ENCODE peak calls at places on chromosomes 2 and 18, in nine cellular contexts. O, U, N, X, Y, A, I, R and T are unnamed samples.

GRCh38 chr2:216350214-216350789 is 22.0 kb downstream of the MARCHF4 start:
- DNase-seq in O (no peak), U (no peak), N (no peak), X (no peak), Y (peak), A (no peak), I (no peak), R (peak), T (no peak)

GRCh38 chr2:68352651-68353386 is 12.3 kb upstream of the PLEK start:
- DNase-seq in O (no peak), U (no peak), N (no peak), X (no peak), Y (no peak), A (no peak), I (no peak), R (no peak), T (no peak)

GRCh38 chr18:13137939-13138821 is 80.4 kb upstream of the LDLRAD4 start:
- DNase-seq in O (peak), U (peak), N (no peak), X (peak), Y (peak), A (no peak), I (peak), R (peak), T (peak)

GRCh38 chr2:8134105-8134903 is 547.6 kb upstream of the ID2 start:
- DNase-seq in O (no peak), U (no peak), N (no peak), X (no peak), Y (no peak), A (no peak), I (no peak), R (no peak), T (no peak)

GRCh38 chr18:58649966-58650816 is 21.1 kb upstream of the MALT1 start:
- DNase-seq in O (no peak), U (no peak), N (no peak), X (no peak), Y (peak), A (no peak), I (no peak), R (peak), T (no peak)

GRCh38 chr2:136765736-136766323 is 485 bp downstream of the THSD7B start:
- DNase-seq in O (no peak), U (no peak), N (no peak), X (peak), Y (no peak), A (peak), I (no peak), R (no peak), T (no peak)

GRCh38 chr18:9418047-9418690 is 57.1 kb upstream of the RALBP1 start:
- DNase-seq in O (no peak), U (no peak), N (no peak), X (no peak), Y (no peak), A (no peak), I (no peak), R (no peak), T (no peak)

GRCh38 chr2:237801466-237801865 is 2.9 kb downstream of the RBM44 start:
- DNase-seq in O (no peak), U (no peak), N (no peak), X (no peak), Y (no peak), A (no peak), I (no peak), R (no peak), T (no peak)

GRCh38 chr18:59340312-59340711 is 18.8 kb downstream of the LMAN1 start:
- DNase-seq in O (no peak), U (no peak), N (no peak), X (no peak), Y (no peak), A (no peak), I (no peak), R (no peak), T (no peak)

GRCh38 chr2:233375490-233376314 is 21.4 kb downstream of the DGKD start:
- DNase-seq in O (peak), U (no peak), N (no peak), X (no peak), Y (no peak), A (no peak), I (no peak), R (no peak), T (no peak)

GRCh38 chr2:19667085-19667484 is 234.7 kb downstream of the TTC32 start:
- DNase-seq in O (no peak), U (no peak), N (peak), X (no peak), Y (peak), A (no peak), I (no peak), R (peak), T (no peak)

GRCh38 chr2:18356676-18357075 is 203.8 kb downstream of the RDH14 start:
- DNase-seq in O (no peak), U (no peak), N (no peak), X (no peak), Y (no peak), A (no peak), I (no peak), R (peak), T (no peak)

GRCh38 chr18:23136326-23137092 is 1.2 kb downstream of the CABLES1 start:
- DNase-seq in O (peak), U (peak), N (no peak), X (peak), Y (peak), A (no peak), I (no peak), R (no peak), T (peak)

GRCh38 chr2:129085386-129085785 is 766.7 kb upstream of the HS6ST1 start:
- DNase-seq in O (no peak), U (no peak), N (no peak), X (no peak), Y (no peak), A (no peak), I (no peak), R (no peak), T (no peak)

GRCh38 chr2:31523871-31524492 is 56.8 kb downstream of the SRD5A2 start:
- DNase-seq in O (peak), U (peak), N (peak), X (no peak), Y (peak), A (peak), I (peak), R (peak), T (no peak)

GRCh38 chr18:50729326-50729725 is 90.5 kb downstream of the MRO start:
- DNase-seq in O (no peak), U (no peak), N (no peak), X (no peak), Y (no peak), A (no peak), I (no peak), R (no peak), T (no peak)

GRCh38 chr2:194822657-194823056 is 834.4 kb upstream of the SLC39A10 start:
- DNase-seq in O (no peak), U (no peak), N (peak), X (no peak), Y (no peak), A (no peak), I (no peak), R (no peak), T (no peak)

GRCh38 chr2:168449419-168449818 is 6.7 kb upstream of the CERS6 start:
- DNase-seq in O (no peak), U (no peak), N (no peak), X (no peak), Y (no peak), A (no peak), I (no peak), R (no peak), T (no peak)

GRCh38 chr2:80461505-80462197 is 157.1 kb upstream of the LRRTM1 start:
- DNase-seq in O (no peak), U (no peak), N (no peak), X (no peak), Y (no peak), A (no peak), I (no peak), R (no peak), T (no peak)

DNA sequence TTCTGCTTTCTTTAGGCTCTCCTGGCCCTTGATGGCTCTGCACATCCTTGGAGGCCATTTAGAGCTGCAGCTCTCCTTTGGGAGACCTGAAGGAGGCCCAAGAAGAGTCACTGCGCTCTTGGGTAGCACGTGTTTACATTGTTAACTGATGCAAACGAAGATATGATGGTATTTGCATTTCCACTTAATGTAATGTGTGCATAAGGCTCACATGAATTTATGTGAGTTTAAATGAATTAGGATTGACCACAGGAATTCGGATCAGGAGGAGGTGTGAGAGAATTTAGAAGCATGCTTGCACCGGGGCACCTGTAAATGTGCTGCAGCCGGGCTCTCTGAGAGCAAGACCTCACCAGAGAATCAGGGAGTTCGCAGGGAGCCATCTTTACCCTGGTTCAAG is 7.5 kb downstream of the SH3RF3 start:
- DNase-seq in O (no peak), U (no peak), N (no peak), X (no peak), Y (no peak), A (no peak), I (no peak), R (no peak), T (no peak)
- TF ChIP-seq CTCF in O (no peak), U (no peak), N (no peak), X (no peak), Y (no peak), A (no peak), I (no peak), R (no peak), T (no peak)

GRCh38 chr2:10779776-10780490 is 32.7 kb downstream of the PDIA6 start:
- DNase-seq in O (no peak), U (no peak), N (no peak), X (no peak), Y (no peak), A (no peak), I (no peak), R (no peak), T (no peak)
- TF ChIP-seq CTCF in O (no peak), U (no peak), N (no peak), X (no peak), Y (no peak), A (no peak), I (no peak), R (no peak), T (no peak)

GRCh38 chr2:186909095-186909494 is 60.1 kb upstream of the ZSWIM2 start:
- DNase-seq in O (no peak), U (no peak), N (no peak), X (no peak), Y (no peak), A (no peak), I (no peak), R (no peak), T (no peak)

GRCh38 chr2:186907897-186908296 is 58.9 kb upstream of the ZSWIM2 start:
- DNase-seq in O (no peak), U (no peak), N (no peak), X (no peak), Y (no peak), A (no peak), I (no peak), R (no peak), T (no peak)

GRCh38 chr2:186903183-186903582 is 54.2 kb upstream of the ZSWIM2 start:
- DNase-seq in O (no peak), U (no peak), N (no peak), X (no peak), Y (no peak), A (no peak), I (no peak), R (no peak), T (no peak)
- TF ChIP-seq CTCF in O (no peak), U (peak), N (peak), X (peak), Y (no peak), A (peak), I (no peak), R (peak), T (peak)

GRCh38 chr2:201806442-201806841 is at the start of gene CDK15:
- DNase-seq in O (no peak), U (peak), N (no peak), X (no peak), Y (no peak), A (no peak), I (no peak), R (peak), T (peak)
- TF ChIP-seq CTCF in O (no peak), U (no peak), N (no peak), X (no peak), Y (no peak), A (no peak), I (no peak), R (no peak), T (no peak)

DNA sequence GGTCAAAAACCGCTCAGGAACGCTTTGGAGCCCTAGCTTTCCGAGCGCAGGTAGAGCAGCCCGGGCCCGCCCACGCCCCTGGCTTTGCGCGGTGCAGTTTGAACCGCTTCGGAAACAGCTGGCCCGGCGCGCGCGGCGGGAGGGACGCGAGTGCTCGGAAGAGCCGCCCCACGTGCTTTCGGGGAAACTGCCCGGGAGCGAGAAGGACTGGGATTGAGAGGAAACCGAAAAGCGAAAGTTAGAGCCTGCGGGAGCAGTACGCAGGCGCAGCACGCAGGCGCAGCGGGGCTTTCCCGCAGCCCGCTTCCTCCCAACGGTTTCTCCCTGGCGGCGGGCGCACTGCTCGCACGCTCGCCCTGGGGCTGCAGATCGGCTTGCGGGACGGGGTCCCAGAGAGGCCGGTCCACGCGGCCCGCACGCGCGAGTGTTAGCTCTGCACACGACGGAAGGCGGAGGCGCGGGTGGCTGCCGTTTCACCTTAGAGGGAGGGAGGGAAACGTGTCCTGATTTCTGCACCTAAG is 6.3 kb upstream of the STAT1 start:
- DNase-seq in O (peak), U (peak), N (peak), X (peak), Y (peak), A (peak), I (peak), R (peak), T (peak)
- TF ChIP-seq CTCF in O (no peak), U (no peak), N (no peak), X (no peak), Y (no peak), A (no peak), I (no peak), R (no peak), T (no peak)

GRCh38 chr2:210663574-210663973 is 107.2 kb downstream of the CPS1 start:
- DNase-seq in O (no peak), U (peak), N (no peak), X (no peak), Y (peak), A (no peak), I (no peak), R (peak), T (no peak)
- TF ChIP-seq CTCF in O (no peak), U (peak), N (peak), X (peak), Y (no peak), A (peak), I (no peak), R (peak), T (no peak)